ENCODE peak calls at places on chromosomes 2 and 18, in six cellular contexts. One of them, this sample, is unnamed.

GRCh38 chr2:170148161-170148560 is 29.8 kb upstream of the MYO3B start:
- DNase-seq in dorsolateral prefrontal cortex: no peak
- DNase-seq in neural crest cell: no peak
- DNase-seq in activated CD8-positive, alpha-beta T cell treated with anti-CD3 and anti-CD28 coated beads for 36 hours: no peak
- DNase-seq in GM12865: no peak
- DNase-seq in RWPE1: no peak
- DNase-seq in this sample: no peak

GRCh38 chr2:47222813-47223564 is 67.9 kb upstream of the STPG4 start:
- DNase-seq in dorsolateral prefrontal cortex: no peak
- DNase-seq in neural crest cell: no peak
- DNase-seq in activated CD8-positive, alpha-beta T cell treated with anti-CD3 and anti-CD28 coated beads for 36 hours: no peak
- DNase-seq in GM12865: no peak
- DNase-seq in RWPE1: no peak
- DNase-seq in this sample: no peak

GRCh38 chr2:143975216-143975615 is 544.7 kb downstream of the ZEB2 start:
- DNase-seq in dorsolateral prefrontal cortex: no peak
- DNase-seq in neural crest cell: no peak
- DNase-seq in activated CD8-positive, alpha-beta T cell treated with anti-CD3 and anti-CD28 coated beads for 36 hours: no peak
- DNase-seq in GM12865: no peak
- DNase-seq in RWPE1: no peak
- DNase-seq in this sample: no peak

GRCh38 chr18:26040051-26040656 is 50.3 kb downstream of the SS18 start:
- DNase-seq in dorsolateral prefrontal cortex: no peak
- DNase-seq in neural crest cell: no peak
- DNase-seq in activated CD8-positive, alpha-beta T cell treated with anti-CD3 and anti-CD28 coated beads for 36 hours: no peak
- DNase-seq in GM12865: no peak
- DNase-seq in RWPE1: peak
- DNase-seq in this sample: no peak

GRCh38 chr2:15869396-15869795 is 71.0 kb upstream of the MYCN start:
- DNase-seq in dorsolateral prefrontal cortex: no peak
- DNase-seq in neural crest cell: no peak
- DNase-seq in activated CD8-positive, alpha-beta T cell treated with anti-CD3 and anti-CD28 coated beads for 36 hours: no peak
- DNase-seq in GM12865: no peak
- DNase-seq in RWPE1: no peak
- DNase-seq in this sample: no peak

GRCh38 chr18:6146309-6146661 is 251.0 kb upstream of the TMEM200C start:
- DNase-seq in dorsolateral prefrontal cortex: no peak
- DNase-seq in neural crest cell: no peak
- DNase-seq in activated CD8-positive, alpha-beta T cell treated with anti-CD3 and anti-CD28 coated beads for 36 hours: no peak
- DNase-seq in GM12865: no peak
- DNase-seq in RWPE1: no peak
- DNase-seq in this sample: no peak

GRCh38 chr2:96927420-96928171 is 57.7 kb upstream of the SEMA4C start:
- DNase-seq in dorsolateral prefrontal cortex: peak
- DNase-seq in neural crest cell: no peak
- DNase-seq in activated CD8-positive, alpha-beta T cell treated with anti-CD3 and anti-CD28 coated beads for 36 hours: no peak
- DNase-seq in GM12865: no peak
- DNase-seq in RWPE1: peak
- DNase-seq in this sample: no peak

GRCh38 chr2:29459445-29460179 is 344.4 kb downstream of the CLIP4 start:
- DNase-seq in dorsolateral prefrontal cortex: no peak
- DNase-seq in neural crest cell: no peak
- DNase-seq in activated CD8-positive, alpha-beta T cell treated with anti-CD3 and anti-CD28 coated beads for 36 hours: no peak
- DNase-seq in GM12865: no peak
- DNase-seq in RWPE1: peak
- DNase-seq in this sample: no peak

GRCh38 chr18:34929336-34929780 is 111.9 kb upstream of the MAPRE2 start:
- DNase-seq in dorsolateral prefrontal cortex: no peak
- DNase-seq in neural crest cell: no peak
- DNase-seq in activated CD8-positive, alpha-beta T cell treated with anti-CD3 and anti-CD28 coated beads for 36 hours: no peak
- DNase-seq in GM12865: no peak
- DNase-seq in RWPE1: peak
- DNase-seq in this sample: no peak

GRCh38 chr2:112706170-112706664 is 14.6 kb upstream of the NT5DC4 start:
- DNase-seq in dorsolateral prefrontal cortex: peak
- DNase-seq in neural crest cell: no peak
- DNase-seq in activated CD8-positive, alpha-beta T cell treated with anti-CD3 and anti-CD28 coated beads for 36 hours: peak
- DNase-seq in GM12865: peak
- DNase-seq in RWPE1: no peak
- DNase-seq in this sample: peak

GRCh38 chr2:72181616-72182015 is 34.0 kb upstream of the CYP26B1 start:
- DNase-seq in dorsolateral prefrontal cortex: no peak
- DNase-seq in neural crest cell: no peak
- DNase-seq in activated CD8-positive, alpha-beta T cell treated with anti-CD3 and anti-CD28 coated beads for 36 hours: no peak
- DNase-seq in GM12865: no peak
- DNase-seq in RWPE1: no peak
- DNase-seq in this sample: no peak

GRCh38 chr2:207487650-207488315 is 42.0 kb upstream of the CREB1 start:
- DNase-seq in dorsolateral prefrontal cortex: no peak
- DNase-seq in neural crest cell: no peak
- DNase-seq in activated CD8-positive, alpha-beta T cell treated with anti-CD3 and anti-CD28 coated beads for 36 hours: no peak
- DNase-seq in GM12865: no peak
- DNase-seq in RWPE1: peak
- DNase-seq in this sample: no peak

GRCh38 chr2:72863046-72863445 is 24.2 kb upstream of the SPR start:
- DNase-seq in dorsolateral prefrontal cortex: no peak
- DNase-seq in neural crest cell: no peak
- DNase-seq in activated CD8-positive, alpha-beta T cell treated with anti-CD3 and anti-CD28 coated beads for 36 hours: no peak
- DNase-seq in GM12865: no peak
- DNase-seq in RWPE1: no peak
- DNase-seq in this sample: no peak

GRCh38 chr2:68744517-68744916 is 9.9 kb downstream of the ARHGAP25 start:
- DNase-seq in dorsolateral prefrontal cortex: no peak
- DNase-seq in neural crest cell: no peak
- DNase-seq in activated CD8-positive, alpha-beta T cell treated with anti-CD3 and anti-CD28 coated beads for 36 hours: no peak
- DNase-seq in GM12865: no peak
- DNase-seq in RWPE1: peak
- DNase-seq in this sample: no peak

DNA sequence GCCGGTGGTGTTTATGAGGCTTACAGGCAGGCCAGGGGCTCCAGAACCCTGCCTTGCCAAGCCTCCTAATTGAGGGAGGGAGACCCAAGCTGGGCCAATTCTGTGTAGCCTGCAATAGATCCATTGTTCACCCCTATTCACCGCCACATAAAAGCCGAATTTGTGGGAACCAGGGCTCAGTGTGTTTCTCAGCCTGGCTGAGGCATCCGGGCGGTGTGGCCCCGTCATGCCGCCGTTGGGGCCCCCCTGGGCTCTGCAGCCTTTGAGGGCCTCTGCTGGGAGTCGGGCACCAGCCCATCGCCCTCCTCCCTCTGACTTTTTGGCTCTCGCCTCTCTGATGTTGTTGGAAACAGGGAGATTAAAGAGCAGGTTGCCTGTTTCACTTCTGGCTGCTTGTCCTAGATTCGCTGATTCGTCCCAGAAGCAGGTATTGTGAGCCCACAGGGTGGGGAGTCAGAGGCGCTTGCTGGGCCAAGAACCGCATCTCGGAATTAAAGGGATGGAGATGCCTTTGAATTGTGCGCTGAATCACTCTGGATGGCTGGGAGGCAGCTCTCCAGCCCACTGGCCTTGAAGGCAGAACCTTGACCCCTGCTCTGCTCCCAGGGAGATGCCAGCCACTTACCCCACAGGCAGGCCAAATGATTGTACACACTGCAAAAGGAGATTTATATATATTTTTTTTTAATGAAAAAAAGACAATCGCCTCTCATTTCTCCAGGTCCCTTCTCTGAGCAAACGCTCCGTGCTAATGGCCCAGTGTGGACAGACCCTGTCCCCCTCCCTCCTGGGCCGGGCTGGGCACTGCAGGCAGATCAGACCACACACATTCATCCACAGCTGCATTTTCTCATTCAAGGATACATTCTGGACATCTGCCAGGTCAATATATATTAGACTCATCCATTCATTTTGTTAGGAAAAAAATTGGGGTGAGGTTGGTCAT is 14.9 kb upstream of the OTOS start:
- DNase-seq in dorsolateral prefrontal cortex: no peak
- DNase-seq in neural crest cell: no peak
- DNase-seq in activated CD8-positive, alpha-beta T cell treated with anti-CD3 and anti-CD28 coated beads for 36 hours: no peak
- DNase-seq in GM12865: no peak
- DNase-seq in RWPE1: no peak
- DNase-seq in this sample: no peak
- TF ChIP-seq CTCF in dorsolateral prefrontal cortex: no peak
- TF ChIP-seq CTCF in neural crest cell: no peak
- TF ChIP-seq CTCF in activated CD8-positive, alpha-beta T cell treated with anti-CD3 and anti-CD28 coated beads for 36 hours: no peak
- TF ChIP-seq CTCF in GM12865: no peak
- TF ChIP-seq CTCF in RWPE1: no peak
- TF ChIP-seq CTCF in this sample: no peak

GRCh38 chr2:168687314-168687713 is 115.1 kb upstream of the NOSTRIN start:
- DNase-seq in dorsolateral prefrontal cortex: no peak
- DNase-seq in neural crest cell: no peak
- DNase-seq in activated CD8-positive, alpha-beta T cell treated with anti-CD3 and anti-CD28 coated beads for 36 hours: peak
- DNase-seq in GM12865: peak
- DNase-seq in RWPE1: no peak
- DNase-seq in this sample: no peak

GRCh38 chr2:168686485-168687191 is 115.8 kb upstream of the NOSTRIN start:
- DNase-seq in dorsolateral prefrontal cortex: no peak
- DNase-seq in neural crest cell: no peak
- DNase-seq in activated CD8-positive, alpha-beta T cell treated with anti-CD3 and anti-CD28 coated beads for 36 hours: no peak
- DNase-seq in GM12865: no peak
- DNase-seq in RWPE1: no peak
- DNase-seq in this sample: no peak

GRCh38 chr2:168684921-168685618 is 117.4 kb upstream of the NOSTRIN start:
- DNase-seq in dorsolateral prefrontal cortex: no peak
- DNase-seq in neural crest cell: no peak
- DNase-seq in activated CD8-positive, alpha-beta T cell treated with anti-CD3 and anti-CD28 coated beads for 36 hours: no peak
- DNase-seq in GM12865: no peak
- DNase-seq in RWPE1: no peak
- DNase-seq in this sample: no peak

GRCh38 chr2:168685619-168686453 is 116.6 kb upstream of the NOSTRIN start:
- DNase-seq in dorsolateral prefrontal cortex: no peak
- DNase-seq in neural crest cell: no peak
- DNase-seq in activated CD8-positive, alpha-beta T cell treated with anti-CD3 and anti-CD28 coated beads for 36 hours: no peak
- DNase-seq in GM12865: no peak
- DNase-seq in RWPE1: no peak
- DNase-seq in this sample: no peak

GRCh38 chr2:168683996-168684395 is 118.4 kb upstream of the NOSTRIN start:
- DNase-seq in dorsolateral prefrontal cortex: no peak
- DNase-seq in neural crest cell: no peak
- DNase-seq in activated CD8-positive, alpha-beta T cell treated with anti-CD3 and anti-CD28 coated beads for 36 hours: no peak
- DNase-seq in GM12865: no peak
- DNase-seq in RWPE1: no peak
- DNase-seq in this sample: no peak
- TF ChIP-seq CTCF in dorsolateral prefrontal cortex: no peak
- TF ChIP-seq CTCF in neural crest cell: no peak
- TF ChIP-seq CTCF in activated CD8-positive, alpha-beta T cell treated with anti-CD3 and anti-CD28 coated beads for 36 hours: no peak
- TF ChIP-seq CTCF in GM12865: no peak
- TF ChIP-seq CTCF in RWPE1: no peak
- TF ChIP-seq CTCF in this sample: no peak

DNA sequence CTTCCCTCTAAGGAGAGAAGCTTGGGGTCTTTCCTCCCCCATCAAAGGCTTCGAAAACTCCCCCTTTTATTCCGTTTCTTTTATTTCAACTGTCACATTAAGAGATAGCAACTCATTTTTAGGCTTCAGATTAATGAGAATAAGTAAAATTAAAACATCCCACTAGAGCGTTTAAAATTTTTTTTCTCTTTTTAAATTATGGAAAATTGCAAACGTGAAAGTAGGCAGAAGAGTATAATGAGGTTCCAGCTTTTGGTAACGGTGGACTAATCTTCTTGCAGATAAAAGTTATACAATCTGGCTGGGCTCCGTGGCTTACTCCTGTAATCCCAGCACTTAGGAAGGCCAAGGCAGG is 21.9 kb upstream of the RMP24 start:
- DNase-seq in dorsolateral prefrontal cortex: no peak
- DNase-seq in neural crest cell: no peak
- DNase-seq in activated CD8-positive, alpha-beta T cell treated with anti-CD3 and anti-CD28 coated beads for 36 hours: no peak
- DNase-seq in GM12865: no peak
- DNase-seq in RWPE1: no peak
- DNase-seq in this sample: no peak
- TF ChIP-seq CTCF in dorsolateral prefrontal cortex: peak
- TF ChIP-seq CTCF in neural crest cell: peak
- TF ChIP-seq CTCF in activated CD8-positive, alpha-beta T cell treated with anti-CD3 and anti-CD28 coated beads for 36 hours: peak
- TF ChIP-seq CTCF in GM12865: no peak
- TF ChIP-seq CTCF in RWPE1: peak
- TF ChIP-seq CTCF in this sample: no peak

GRCh38 chr2:42794271-42795046 is 2.1 kb upstream of the HAAO start:
- DNase-seq in dorsolateral prefrontal cortex: no peak
- DNase-seq in neural crest cell: peak
- DNase-seq in activated CD8-positive, alpha-beta T cell treated with anti-CD3 and anti-CD28 coated beads for 36 hours: no peak
- DNase-seq in GM12865: peak
- DNase-seq in RWPE1: no peak
- DNase-seq in this sample: peak

GRCh38 chr2:42791606-42792005 is 777 bp downstream of the HAAO start:
- DNase-seq in dorsolateral prefrontal cortex: no peak
- DNase-seq in neural crest cell: no peak
- DNase-seq in activated CD8-positive, alpha-beta T cell treated with anti-CD3 and anti-CD28 coated beads for 36 hours: no peak
- DNase-seq in GM12865: no peak
- DNase-seq in RWPE1: no peak
- DNase-seq in this sample: no peak

GRCh38 chr2:42792087-42792582 is 248 bp downstream of the HAAO start:
- DNase-seq in dorsolateral prefrontal cortex: no peak
- DNase-seq in neural crest cell: no peak
- DNase-seq in activated CD8-positive, alpha-beta T cell treated with anti-CD3 and anti-CD28 coated beads for 36 hours: peak
- DNase-seq in GM12865: peak
- DNase-seq in RWPE1: no peak
- DNase-seq in this sample: no peak

GRCh38 chr2:42793314-42794270 is 1.2 kb upstream of the HAAO start:
- DNase-seq in dorsolateral prefrontal cortex: no peak
- DNase-seq in neural crest cell: no peak
- DNase-seq in activated CD8-positive, alpha-beta T cell treated with anti-CD3 and anti-CD28 coated beads for 36 hours: no peak
- DNase-seq in GM12865: no peak
- DNase-seq in RWPE1: no peak
- DNase-seq in this sample: no peak

DNA sequence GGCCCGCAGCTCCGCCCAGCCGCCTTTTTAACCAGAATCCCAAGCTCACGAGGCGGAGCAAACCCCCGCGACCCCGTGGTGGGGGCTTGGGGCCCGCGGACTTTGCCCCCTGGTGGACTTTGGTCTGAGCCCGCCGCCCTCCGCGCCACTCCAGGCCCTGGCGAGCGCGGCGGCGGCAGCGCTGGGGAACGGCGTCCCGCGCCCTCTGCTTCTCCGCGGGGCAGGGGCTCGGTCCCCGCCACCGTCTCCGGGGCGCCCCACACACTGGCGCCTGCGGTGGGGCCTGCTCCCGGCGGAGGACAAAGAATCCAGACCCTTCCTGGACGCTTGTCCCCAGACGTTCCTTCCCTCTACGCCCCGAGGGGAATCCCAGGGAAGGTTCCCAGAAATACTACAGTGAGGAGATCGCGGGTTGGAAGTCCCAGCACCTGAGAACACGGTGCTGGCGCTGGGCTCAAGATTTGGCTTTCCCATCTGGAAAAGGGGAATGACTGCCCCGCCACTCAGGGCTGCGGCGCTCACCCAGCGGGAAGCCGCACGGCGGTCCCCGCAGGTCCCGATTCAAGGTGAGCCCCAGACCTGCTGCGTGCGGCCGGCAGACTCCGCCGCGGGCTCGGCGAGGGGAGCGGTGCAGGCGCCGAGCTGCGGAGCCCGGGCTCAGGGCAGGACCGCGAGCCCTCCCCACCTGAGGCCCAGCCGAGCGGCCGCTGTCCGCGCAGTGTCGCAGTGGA is at the start of gene HAAO:
- DNase-seq in dorsolateral prefrontal cortex: no peak
- DNase-seq in neural crest cell: peak
- DNase-seq in activated CD8-positive, alpha-beta T cell treated with anti-CD3 and anti-CD28 coated beads for 36 hours: no peak
- DNase-seq in GM12865: peak
- DNase-seq in RWPE1: peak
- DNase-seq in this sample: peak
- TF ChIP-seq CTCF in dorsolateral prefrontal cortex: peak
- TF ChIP-seq CTCF in neural crest cell: peak
- TF ChIP-seq CTCF in activated CD8-positive, alpha-beta T cell treated with anti-CD3 and anti-CD28 coated beads for 36 hours: no peak
- TF ChIP-seq CTCF in GM12865: peak
- TF ChIP-seq CTCF in RWPE1: no peak
- TF ChIP-seq CTCF in this sample: no peak

This sample was measured in GM20000.